ENCODE peak calls at places on chromosomes 12 and 14, in five cellular contexts. One of them, this sample, is unnamed.
A peak's percentile ranks its signal among the peaks of the same experiment; 100 is the strongest.

GRCh38 chr14:61342486-61342885 is 21.1 kb downstream of the PRKCH start:
- DNase-seq in CD4-positive, CD25-positive, alpha-beta regulatory T cell: peak; percentile 84
- DNase-seq in A673: no peak
- DNase-seq in tibial artery: no peak
- DNase-seq in HepG2: no peak
- DNase-seq in this sample: no peak

GRCh38 chr12:15336772-15337553 is 14.7 kb downstream of the PTPRO start:
- DNase-seq in CD4-positive, CD25-positive, alpha-beta regulatory T cell: no peak
- DNase-seq in HepG2: no peak
- DNase-seq in A673: peak; percentile 8
- DNase-seq in tibial artery: no peak
- DNase-seq in this sample: no peak

GRCh38 chr14:92481811-92482559 is 31.6 kb upstream of the RIN3 start:
- DNase-seq in A673: no peak
- DNase-seq in CD4-positive, CD25-positive, alpha-beta regulatory T cell: no peak
- DNase-seq in HepG2: no peak
- DNase-seq in tibial artery: no peak
- DNase-seq in this sample: no peak

GRCh38 chr14:101234588-101234937 is 326.7 kb upstream of the DIO3 start:
- DNase-seq in tibial artery: no peak
- DNase-seq in CD4-positive, CD25-positive, alpha-beta regulatory T cell: no peak
- DNase-seq in HepG2: no peak
- DNase-seq in A673: no peak
- DNase-seq in this sample: peak; percentile 66

GRCh38 chr12:116879509-116880212 is 1.6 kb downstream of the HRK start:
- DNase-seq in A673: no peak
- DNase-seq in tibial artery: no peak
- DNase-seq in CD4-positive, CD25-positive, alpha-beta regulatory T cell: no peak
- DNase-seq in HepG2: no peak
- DNase-seq in this sample: no peak

GRCh38 chr12:129163861-129164260 is 310.6 kb downstream of the GLT1D1 start:
- DNase-seq in tibial artery: no peak
- DNase-seq in CD4-positive, CD25-positive, alpha-beta regulatory T cell: no peak
- DNase-seq in A673: no peak
- DNase-seq in HepG2: no peak
- DNase-seq in this sample: no peak

GRCh38 chr12:27705263-27705662 is 5.4 kb upstream of the MRPS35 start:
- DNase-seq in CD4-positive, CD25-positive, alpha-beta regulatory T cell: no peak
- DNase-seq in HepG2: peak; percentile 88
- DNase-seq in A673: no peak
- DNase-seq in tibial artery: no peak
- DNase-seq in this sample: no peak

GRCh38 chr12:40829738-40830144 is 137.5 kb downstream of the CNTN1 start:
- DNase-seq in CD4-positive, CD25-positive, alpha-beta regulatory T cell: no peak
- DNase-seq in tibial artery: no peak
- DNase-seq in HepG2: no peak
- DNase-seq in A673: peak; percentile 6
- DNase-seq in this sample: no peak

GRCh38 chr12:126898562-126898961 is 1368.4 kb upstream of the TMEM132C start:
- DNase-seq in CD4-positive, CD25-positive, alpha-beta regulatory T cell: no peak
- DNase-seq in HepG2: no peak
- DNase-seq in A673: no peak
- DNase-seq in tibial artery: no peak
- DNase-seq in this sample: no peak

DNA sequence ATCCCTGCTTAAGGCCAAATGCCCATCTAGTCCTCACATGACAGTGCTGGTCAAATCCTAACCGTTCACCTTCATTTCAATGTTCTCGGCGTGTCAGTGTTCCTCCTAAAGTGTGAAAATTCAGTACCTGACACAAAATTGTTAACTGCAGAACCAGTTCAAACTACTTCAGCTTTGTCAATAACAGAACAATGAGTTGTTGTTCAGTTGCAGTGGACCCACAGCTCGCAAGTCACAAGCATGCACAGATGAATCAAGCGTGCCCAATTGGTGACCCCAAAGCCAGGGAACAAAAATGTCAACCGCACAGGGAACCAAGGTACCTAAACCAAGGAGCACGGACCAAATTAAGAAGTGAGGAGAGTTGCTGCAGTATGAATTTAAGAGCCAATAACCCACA is 23.2 kb downstream of the NRDE2 start:
- DNase-seq in HepG2: no peak
- DNase-seq in CD4-positive, CD25-positive, alpha-beta regulatory T cell: no peak
- DNase-seq in A673: no peak
- DNase-seq in tibial artery: no peak
- DNase-seq in this sample: no peak
- H3K27ac ChIP-seq in HepG2: no peak overlapping the region
- H3K27ac ChIP-seq in CD4-positive, CD25-positive, alpha-beta regulatory T cell: no peak overlapping the region
- H3K27ac ChIP-seq in A673: no peak overlapping the region
- H3K27ac ChIP-seq in tibial artery: peak overlapping the region; percentile 42
- H3K27ac ChIP-seq in this sample: no peak overlapping the region

GRCh38 chr12:132033627-132034026 is 83.9 kb downstream of the EP400 start:
- DNase-seq in tibial artery: no peak
- DNase-seq in HepG2: no peak
- DNase-seq in CD4-positive, CD25-positive, alpha-beta regulatory T cell: no peak
- DNase-seq in A673: no peak
- DNase-seq in this sample: no peak

GRCh38 chr12:132029503-132030300 is 80.0 kb downstream of the EP400 start:
- DNase-seq in A673: no peak
- DNase-seq in CD4-positive, CD25-positive, alpha-beta regulatory T cell: no peak
- DNase-seq in HepG2: no peak
- DNase-seq in tibial artery: no peak
- DNase-seq in this sample: peak; percentile 49

GRCh38 chr12:132028111-132028510 is 78.4 kb downstream of the EP400 start:
- DNase-seq in A673: no peak
- DNase-seq in CD4-positive, CD25-positive, alpha-beta regulatory T cell: no peak
- DNase-seq in HepG2: no peak
- DNase-seq in tibial artery: no peak
- DNase-seq in this sample: peak; percentile 61

GRCh38 chr12:132027636-132028035 is 77.9 kb downstream of the EP400 start:
- DNase-seq in CD4-positive, CD25-positive, alpha-beta regulatory T cell: no peak
- DNase-seq in A673: no peak
- DNase-seq in HepG2: no peak
- DNase-seq in tibial artery: no peak
- DNase-seq in this sample: no peak

DNA sequence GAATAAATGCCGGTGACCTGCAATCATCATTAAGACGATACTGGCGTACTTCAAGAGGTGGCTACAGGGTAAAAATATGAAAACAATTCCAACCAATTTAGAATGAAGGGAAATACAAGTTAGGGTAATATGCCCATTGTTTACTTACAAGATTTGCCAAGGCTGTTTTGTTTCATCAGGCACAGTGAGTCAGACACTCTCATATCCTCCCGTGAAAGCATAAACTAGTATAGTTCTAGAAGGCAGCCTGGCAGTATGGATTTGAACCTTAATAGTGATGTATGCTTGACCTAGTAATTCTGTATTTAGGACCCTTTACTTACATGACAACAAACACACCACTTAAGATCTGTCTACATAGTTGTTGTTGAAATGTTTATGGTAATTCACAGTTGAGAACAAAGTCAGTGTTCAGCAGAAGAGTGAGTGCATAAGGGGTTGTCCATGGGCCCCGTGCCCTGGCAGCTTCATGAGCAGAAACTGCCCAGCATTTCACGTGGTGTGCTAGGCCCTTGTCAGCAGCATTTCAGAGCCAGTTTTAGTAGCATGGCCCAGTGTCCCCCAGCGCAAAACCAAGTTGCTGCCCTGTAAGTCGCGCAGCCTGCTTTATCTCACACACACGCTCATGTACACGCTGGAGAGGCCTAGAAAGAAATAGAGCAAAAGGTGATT is 80.8 kb downstream of the EP400 start:
- DNase-seq in A673: no peak
- DNase-seq in CD4-positive, CD25-positive, alpha-beta regulatory T cell: no peak
- DNase-seq in HepG2: no peak
- DNase-seq in tibial artery: no peak
- DNase-seq in this sample: peak; percentile 52
- H3K36me3 ChIP-seq in A673: peaks cover 75% of the 10 kb centered on the region
- H3K36me3 ChIP-seq in CD4-positive, CD25-positive, alpha-beta regulatory T cell: peaks cover 96% of the 10 kb centered on the region
- H3K36me3 ChIP-seq in HepG2: peaks cover 91% of the 10 kb centered on the region
- H3K36me3 ChIP-seq in tibial artery: peaks cover 100% of the 10 kb centered on the region
- H3K36me3 ChIP-seq in this sample: peaks cover 17% of the 10 kb centered on the region

DNA sequence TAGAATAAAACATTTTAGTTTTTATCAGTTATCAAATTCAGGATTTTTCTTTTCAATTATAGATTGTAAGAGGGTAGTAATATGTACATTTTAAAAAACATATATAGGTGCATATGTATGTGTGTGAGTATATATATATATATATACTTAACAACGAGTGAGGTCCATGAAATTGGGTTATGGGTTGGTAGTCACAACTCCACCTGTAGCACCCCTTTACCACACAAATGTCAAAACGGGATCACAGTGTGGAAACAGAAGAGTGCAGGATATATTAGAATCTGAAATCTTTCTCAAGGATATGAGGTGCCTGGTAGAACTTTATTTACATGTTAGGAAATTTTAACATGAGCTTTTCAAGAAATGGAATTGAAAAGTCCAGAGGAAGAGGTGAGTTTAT is 31.3 kb downstream of the MIA2 start:
- DNase-seq in HepG2: no peak
- DNase-seq in CD4-positive, CD25-positive, alpha-beta regulatory T cell: no peak
- DNase-seq in tibial artery: no peak
- DNase-seq in A673: peak; percentile 43
- DNase-seq in this sample: no peak
- H3K27ac ChIP-seq in HepG2: no peak overlapping the region
- H3K27ac ChIP-seq in CD4-positive, CD25-positive, alpha-beta regulatory T cell: no peak overlapping the region
- H3K27ac ChIP-seq in tibial artery: peak overlapping the region; percentile 99
- H3K27ac ChIP-seq in A673: no peak overlapping the region
- H3K27ac ChIP-seq in this sample: no peak overlapping the region

GRCh38 chr12:124980098-124980892 is 8.6 kb downstream of the DHX37 start:
- DNase-seq in HepG2: no peak
- DNase-seq in CD4-positive, CD25-positive, alpha-beta regulatory T cell: no peak
- DNase-seq in tibial artery: no peak
- DNase-seq in A673: no peak
- DNase-seq in this sample: no peak
- H3K36me3 ChIP-seq in HepG2: peaks cover 69% of the 10 kb centered on the region
- H3K36me3 ChIP-seq in CD4-positive, CD25-positive, alpha-beta regulatory T cell: peaks cover 70% of the 10 kb centered on the region
- H3K36me3 ChIP-seq in tibial artery: peaks cover 97% of the 10 kb centered on the region
- H3K36me3 ChIP-seq in A673: peaks cover 62% of the 10 kb centered on the region
- H3K36me3 ChIP-seq in this sample: peaks cover 3% of the 10 kb centered on the region

DNA sequence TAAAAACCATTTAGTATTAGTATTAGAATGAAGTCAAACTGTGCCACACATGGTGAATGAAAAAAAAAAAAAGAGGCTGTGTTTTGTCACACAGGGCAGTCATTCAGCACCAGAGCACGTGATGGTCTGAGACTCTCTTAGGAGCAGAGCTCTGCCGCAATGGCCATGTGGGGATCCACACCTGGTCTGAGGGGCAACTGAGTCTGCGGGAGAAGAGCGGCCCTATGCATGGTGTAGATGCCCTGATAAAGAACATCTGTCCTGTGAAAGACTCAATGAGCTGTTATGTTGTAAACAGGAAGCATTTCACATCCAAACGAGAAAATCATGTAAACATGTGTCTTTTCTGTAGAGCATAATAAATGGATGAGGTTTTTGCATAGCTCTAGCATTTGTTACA is 12.2 kb upstream of the BDKRB1 start:
- DNase-seq in CD4-positive, CD25-positive, alpha-beta regulatory T cell: no peak
- DNase-seq in tibial artery: no peak
- DNase-seq in HepG2: no peak
- DNase-seq in A673: no peak
- DNase-seq in this sample: no peak
- H3K27ac ChIP-seq in CD4-positive, CD25-positive, alpha-beta regulatory T cell: no peak overlapping the region
- H3K27ac ChIP-seq in tibial artery: no peak overlapping the region
- H3K27ac ChIP-seq in HepG2: no peak overlapping the region
- H3K27ac ChIP-seq in A673: no peak overlapping the region
- H3K27ac ChIP-seq in this sample: no peak overlapping the region

DNA sequence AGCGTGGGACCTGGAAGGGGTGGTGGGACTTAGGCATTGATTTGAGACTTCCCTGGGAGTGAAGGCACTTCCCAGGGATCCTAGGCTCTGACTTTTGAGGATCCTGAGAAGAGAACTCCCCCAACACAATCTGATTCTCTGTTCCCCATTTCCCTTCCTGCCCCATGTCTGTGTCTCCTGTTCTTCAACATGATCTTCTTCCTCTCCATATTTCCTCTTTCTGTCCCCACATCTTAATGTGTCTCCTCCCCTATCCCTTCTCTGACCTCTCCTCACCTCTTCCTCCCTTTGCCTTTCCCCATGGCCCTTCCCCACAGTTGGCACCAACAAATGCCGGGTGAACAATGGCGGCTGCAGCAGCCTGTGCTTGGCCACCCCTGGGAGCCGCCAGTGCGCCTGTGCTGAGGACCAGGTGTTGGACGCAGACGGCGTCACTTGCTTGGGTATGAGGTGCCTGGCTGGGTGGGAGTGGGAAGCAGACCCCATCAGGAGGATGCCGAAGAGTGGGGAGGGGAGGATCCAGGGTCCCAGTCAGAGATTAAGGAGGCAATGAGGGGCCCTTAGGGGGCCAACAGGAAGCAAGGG is 15.2 kb upstream of the LRP1-AS start:
- DNase-seq in tibial artery: no peak
- DNase-seq in A673: no peak
- DNase-seq in HepG2: no peak
- DNase-seq in CD4-positive, CD25-positive, alpha-beta regulatory T cell: no peak
- DNase-seq in this sample: no peak
- H3K36me3 ChIP-seq in tibial artery: peaks cover 99% of the 10 kb centered on the region
- H3K36me3 ChIP-seq in A673: no peaks in the 10 kb centered on the region
- H3K36me3 ChIP-seq in HepG2: peaks cover 91% of the 10 kb centered on the region
- H3K36me3 ChIP-seq in CD4-positive, CD25-positive, alpha-beta regulatory T cell: no peaks in the 10 kb centered on the region
- H3K36me3 ChIP-seq in this sample: peaks cover 23% of the 10 kb centered on the region

DNA sequence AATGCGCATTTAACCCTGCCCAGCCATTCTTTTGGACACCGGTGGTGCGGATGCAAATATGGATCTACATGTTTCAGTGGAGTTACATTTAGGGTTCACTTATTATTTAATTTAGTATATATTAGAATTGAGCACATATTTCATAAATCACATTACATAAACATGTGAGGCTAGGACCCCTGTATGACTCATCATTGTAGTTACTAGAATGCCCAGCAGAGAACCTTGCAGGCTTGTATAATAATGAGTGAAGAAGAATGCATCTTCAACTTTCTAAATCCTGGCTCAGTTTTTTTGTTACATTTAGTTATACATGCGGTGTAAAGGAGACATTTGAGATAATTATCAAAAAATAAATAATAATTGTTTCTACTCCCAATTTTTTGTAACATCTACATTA is 369.0 kb downstream of the ATP23 start:
- DNase-seq in CD4-positive, CD25-positive, alpha-beta regulatory T cell: no peak
- DNase-seq in HepG2: no peak
- DNase-seq in A673: peak; percentile 21
- DNase-seq in tibial artery: no peak
- DNase-seq in this sample: no peak
- H3K27ac ChIP-seq in CD4-positive, CD25-positive, alpha-beta regulatory T cell: no peak overlapping the region
- H3K27ac ChIP-seq in HepG2: no peak overlapping the region
- H3K27ac ChIP-seq in A673: no peak overlapping the region
- H3K27ac ChIP-seq in tibial artery: peak overlapping the region; percentile 43
- H3K27ac ChIP-seq in this sample: no peak overlapping the region

DNA sequence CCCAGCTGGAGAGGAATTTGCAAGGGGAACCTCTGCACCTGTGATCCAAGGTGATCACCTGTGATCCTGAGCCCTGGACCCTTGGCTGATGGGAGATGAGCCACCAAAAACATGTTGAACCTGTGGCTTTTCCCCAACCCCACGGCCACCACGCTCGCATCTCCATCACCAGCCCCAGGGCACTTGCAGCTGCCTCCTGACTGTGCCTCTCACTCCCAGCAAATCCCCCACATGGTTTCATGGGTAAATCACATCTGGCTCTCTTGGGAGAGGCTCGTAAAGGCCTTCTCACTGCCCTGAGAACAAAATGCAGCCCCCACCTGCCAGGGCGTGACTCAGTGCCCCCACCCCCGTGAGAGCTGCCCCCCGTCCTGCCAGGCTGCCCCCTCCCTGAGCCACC is 76.0 kb downstream of the RFLNA start:
- DNase-seq in HepG2: no peak
- DNase-seq in CD4-positive, CD25-positive, alpha-beta regulatory T cell: no peak
- DNase-seq in A673: no peak
- DNase-seq in tibial artery: no peak
- DNase-seq in this sample: no peak
- H3K36me3 ChIP-seq in HepG2: peaks cover 27% of the 10 kb centered on the region
- H3K36me3 ChIP-seq in CD4-positive, CD25-positive, alpha-beta regulatory T cell: peaks cover 28% of the 10 kb centered on the region
- H3K36me3 ChIP-seq in A673: peaks cover 29% of the 10 kb centered on the region
- H3K36me3 ChIP-seq in tibial artery: peaks cover 72% of the 10 kb centered on the region
- H3K36me3 ChIP-seq in this sample: no peaks in the 10 kb centered on the region

This sample was measured in aorta.